ENCODE peak calls at places on chromosome 3, in six cellular contexts. E is stomach, Q is tibial artery, J is adipocyte, A is body of pancreas, M is uterus. X is an unnamed sample.

GRCh38 chr3:133963657-133964396 is 65.9 kb downstream of the SLCO2A1 start:
- DNase-seq in A (no peak), E (no peak), Q (no peak), J (peak; percentile 19), M (no peak), X (no peak)

GRCh38 chr3:53787016-53787415 is 59.2 kb downstream of the CHDH start:
- DNase-seq in J (no peak), M (no peak), E (no peak), Q (no peak), A (no peak), X (no peak)

GRCh38 chr3:111676177-111677021 is 81.3 kb upstream of the ZBED2 start:
- DNase-seq in J (no peak), E (peak; percentile 51), M (no peak), Q (no peak), A (peak; percentile 26), X (no peak)

GRCh38 chr3:57544181-57545125 is at the start of gene DNAH12:
- DNase-seq in Q (no peak), E (peak; percentile 26), M (no peak), J (peak; percentile 56), A (peak; percentile 86), X (peak; percentile 61)

GRCh38 chr3:83435173-83435572 is 1523.6 kb upstream of the CADM2 start:
- DNase-seq in A (no peak), Q (no peak), J (no peak), M (no peak), E (no peak), X (no peak)

GRCh38 chr3:64691051-64691450 is 3.3 kb upstream of the ADAMTS9 start:
- DNase-seq in E (no peak), M (peak; percentile 54), J (no peak), A (peak; percentile 12), Q (no peak), X (no peak)

GRCh38 chr3:78900879-78901278 is 866.9 kb downstream of the ROBO1 start:
- DNase-seq in E (no peak), Q (no peak), M (no peak), J (no peak), A (no peak), X (no peak)

GRCh38 chr3:160112996-160113395 is 112.2 kb upstream of the C3orf80 start:
- DNase-seq in E (no peak), Q (no peak), J (no peak), A (no peak), M (no peak), X (no peak)

GRCh38 chr3:153087595-153088566 is 74.1 kb upstream of the RAP2B start:
- DNase-seq in E (no peak), A (no peak), J (peak; percentile 53), M (no peak), Q (no peak), X (no peak)

GRCh38 chr3:61936344-61936937 is 375.1 kb downstream of the PTPRG start:
- DNase-seq in A (no peak), Q (no peak), M (no peak), J (peak; percentile 34), E (no peak), X (no peak)

GRCh38 chr3:16945330-16945729 is 60.6 kb downstream of the PLCL2 start:
- DNase-seq in Q (no peak), E (no peak), M (no peak), A (no peak), J (peak; percentile 36), X (no peak)

GRCh38 chr3:170714151-170714550 is 128.3 kb upstream of the SLC7A14 start:
- DNase-seq in J (peak; percentile 78), Q (no peak), A (no peak), M (no peak), E (no peak), X (no peak)

GRCh38 chr3:194707176-194707575 is 21.5 kb downstream of the FAM43A start:
- DNase-seq in J (no peak), Q (no peak), M (no peak), E (no peak), A (no peak), X (no peak)

GRCh38 chr3:104886220-104886995 is 480.3 kb upstream of the ALCAM start:
- DNase-seq in E (no peak), J (peak; percentile 33), A (peak; percentile 15), Q (no peak), M (no peak), X (no peak)

GRCh38 chr3:134281912-134282658 is 31.4 kb upstream of the RYK start:
- DNase-seq in Q (no peak), J (no peak), M (no peak), A (no peak), E (no peak), X (no peak)

GRCh38 chr3:46904303-46905190 is 27.0 kb downstream of the PTH1R start:
- DNase-seq in E (no peak), A (no peak), M (no peak), J (no peak), Q (peak; percentile 17), X (no peak)

GRCh38 chr3:31968391-31968926 is 12.6 kb downstream of the OSBPL10 start:
- DNase-seq in J (peak; percentile 77), Q (no peak), M (no peak), A (no peak), E (no peak), X (no peak)

GRCh38 chr3:142051351-142051750 is 98.0 kb downstream of the TFDP2 start:
- DNase-seq in Q (no peak), A (no peak), J (no peak), M (no peak), E (no peak), X (no peak)

GRCh38 chr3:83934208-83935150 is 1024.3 kb upstream of the CADM2 start:
- DNase-seq in J (peak; percentile 32), E (no peak), Q (no peak), M (no peak), A (no peak), X (peak; percentile 69)

GRCh38 chr3:169060037-169060436 is 603.5 kb downstream of the MECOM start:
- DNase-seq in Q (no peak), M (no peak), A (no peak), E (no peak), J (no peak), X (no peak)

GRCh38 chr3:49469037-49469875 is 811 bp upstream of the DAG1 start:
- DNase-seq in M (peak; percentile 76), A (peak; percentile 75), E (peak; percentile 64), J (peak; percentile 94), Q (peak; percentile 78), X (peak; percentile 75)

GRCh38 chr3:36763111-36763849 is 1.1 kb downstream of the DCLK3 start:
- DNase-seq in Q (no peak), M (no peak), E (no peak), A (no peak), J (no peak), X (no peak)

GRCh38 chr3:47731066-47731465 is 50.6 kb downstream of the SMARCC1 start:
- DNase-seq in J (no peak), E (no peak), Q (no peak), A (no peak), M (no peak), X (no peak)

GRCh38 chr3:152707314-152707713 is 127.6 kb upstream of the P2RY1 start:
- DNase-seq in Q (no peak), A (no peak), E (no peak), M (no peak), J (peak; percentile 16), X (no peak)

GRCh38 chr3:101861212-101861977 is 12.1 kb downstream of the NFKBIZ start:
- DNase-seq in A (no peak), E (no peak), J (no peak), Q (no peak), M (no peak), X (no peak)

GRCh38 chr3:121662742-121663141 is 2.0 kb upstream of the HCLS1 start:
- DNase-seq in Q (no peak), E (no peak), A (no peak), J (no peak), M (no peak), X (no peak)

GRCh38 chr3:30760737-30761136 is 133.7 kb downstream of the GADL1 start:
- DNase-seq in J (no peak), Q (no peak), E (no peak), A (no peak), M (no peak), X (no peak)
- H3K4me1 ChIP-seq in J (no peaks in the 10 kb centered on the region), Q (no peaks in the 10 kb centered on the region), E (no peaks in the 10 kb centered on the region), A (peaks cover 6% of the 10 kb centered on the region), M (peaks cover 5% of the 10 kb centered on the region), X (peaks cover 14% of the 10 kb centered on the region)

DNA sequence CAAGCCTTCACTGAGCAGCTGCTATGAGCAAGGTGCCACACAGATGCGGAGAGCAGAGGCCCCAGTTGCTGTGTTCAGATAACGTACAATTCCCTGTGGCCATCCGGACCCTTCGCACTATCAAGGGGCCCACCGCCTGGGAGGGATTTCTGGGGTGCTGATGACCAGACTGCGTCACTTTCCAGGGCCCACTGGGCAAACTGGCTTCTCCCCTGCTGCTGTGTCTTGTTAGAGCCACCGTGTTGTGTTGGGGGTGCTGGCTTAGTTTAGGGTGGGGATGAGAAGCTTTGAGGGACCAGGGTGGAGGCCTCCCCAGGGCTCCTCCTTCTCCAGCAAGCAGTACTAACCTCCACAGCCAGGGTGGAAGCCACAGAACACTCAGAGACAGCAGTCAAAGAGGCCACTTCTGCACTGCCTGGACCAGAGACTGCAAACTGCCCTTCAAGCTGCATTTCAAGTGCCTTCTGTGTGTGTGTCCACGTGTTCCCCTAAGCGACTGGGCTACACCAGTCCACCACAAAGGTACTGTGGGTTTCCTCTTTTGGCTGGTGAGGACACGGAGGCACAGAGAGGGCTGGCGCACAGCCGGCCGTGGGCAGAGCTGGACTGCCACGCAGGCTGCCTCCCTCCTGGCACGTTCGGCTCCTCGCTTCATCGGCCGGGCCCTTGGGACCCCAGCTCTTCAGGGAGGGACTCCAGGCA is 61.1 kb downstream of the MGLL start:
- DNase-seq in A (no peak), J (no peak), Q (no peak), E (no peak), M (no peak), X (no peak)
- H3K4me3 ChIP-seq in A (no peak overlapping the region), J (no peak overlapping the region), Q (peak overlapping the region; percentile 33), E (no peak overlapping the region), M (no peak overlapping the region), X (no peak overlapping the region)

GRCh38 chr3:184556502-184557347 is 4.9 kb upstream of the EPHB3 start:
- DNase-seq in Q (no peak), J (no peak), E (no peak), A (no peak), M (no peak), X (no peak)
- H3K27me3 ChIP-seq in Q (no peaks in the 10 kb centered on the region), J (peaks cover 63% of the 10 kb centered on the region), E (no peaks in the 10 kb centered on the region), A (no peaks in the 10 kb centered on the region), M (no peaks in the 10 kb centered on the region), X (no peaks in the 10 kb centered on the region)

DNA sequence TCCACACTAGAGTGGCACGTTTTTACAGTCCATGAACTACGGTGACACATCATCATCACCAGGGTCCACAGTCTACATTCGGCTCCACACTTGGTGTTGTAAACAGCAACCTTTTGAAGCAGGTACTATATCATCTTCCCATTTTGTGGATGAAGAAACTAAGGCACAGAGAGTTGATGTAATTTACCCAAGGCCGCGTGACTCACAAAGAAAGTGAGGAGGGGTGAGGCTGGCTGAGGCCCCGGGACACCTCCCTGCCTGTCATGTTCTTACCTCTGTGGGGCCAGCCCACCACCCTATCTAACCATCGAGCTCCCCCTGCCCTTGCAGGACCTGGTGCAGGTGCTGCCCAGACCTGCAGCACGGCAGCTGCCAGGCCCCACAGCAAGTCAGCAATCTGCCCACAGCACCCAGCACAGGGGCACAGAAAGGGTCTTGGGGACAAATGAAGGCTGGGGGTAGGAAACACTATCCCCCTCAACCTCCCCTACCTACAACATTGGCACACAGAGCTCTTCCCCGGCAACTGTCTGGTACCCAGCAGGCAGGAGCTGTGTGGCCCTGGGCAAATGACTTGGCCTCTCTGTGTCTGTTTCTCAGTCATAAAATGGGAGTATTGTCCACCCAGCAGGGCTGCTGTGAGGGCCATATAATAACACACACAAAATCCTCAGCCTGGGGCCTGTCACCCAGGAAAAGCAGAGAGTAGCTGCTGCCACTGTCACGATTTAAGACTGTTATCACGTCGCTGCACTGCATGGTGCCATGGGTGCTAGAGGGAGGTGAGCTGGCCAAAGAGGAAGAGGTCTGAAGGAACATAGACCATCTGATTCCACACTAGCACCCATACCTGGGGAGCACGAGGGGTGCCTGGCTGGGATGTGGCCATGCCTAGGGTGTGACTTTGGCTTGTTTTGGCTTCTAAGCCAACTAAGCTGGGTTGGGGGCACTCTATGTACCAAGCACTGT is 115.1 kb downstream of the IQSEC1 start:
- DNase-seq in Q (no peak), M (no peak), E (no peak), J (no peak), A (no peak), X (no peak)
- H3K4me1 ChIP-seq in Q (peaks cover 98% of the 10 kb centered on the region), M (no peaks in the 10 kb centered on the region), E (peaks cover 91% of the 10 kb centered on the region), J (peaks cover 27% of the 10 kb centered on the region), A (peaks cover 71% of the 10 kb centered on the region), X (peaks cover 20% of the 10 kb centered on the region)

X was measured in HAP-1.